ENCODE peak calls at places on chromosomes 16 and 17, in four cellular contexts. O is left lung; J is A549; E is activated CD4-positive, CD25-positive, alpha-beta regulatory T cell. S is an unnamed sample.

GRCh38 chr16:31242197-31242596 is 17.6 kb upstream of the ITGAM start:
- DNase-seq in J (no peak), E (no peak), O (no peak), S (no peak)

GRCh38 chr16:72877374-72878028 is 170.4 kb downstream of the ZFHX3 start:
- DNase-seq in E (no peak), J (peak), O (no peak), S (no peak)

GRCh38 chr17:31678431-31678830 is 180.6 kb downstream of the COPRS start:
- DNase-seq in J (no peak), E (no peak), O (no peak), S (no peak)

GRCh38 chr17:48577330-48577945 is 712 bp downstream of the HOXB4 start:
- DNase-seq in J (no peak), O (no peak), E (no peak), S (no peak)

GRCh38 chr16:72467157-72467759 is 295.3 kb upstream of the PMFBP1 start:
- DNase-seq in J (peak), E (no peak), O (no peak), S (no peak)

GRCh38 chr16:15427648-15428239 is 6.6 kb upstream of the BMERB1 start:
- DNase-seq in E (peak), O (no peak), J (peak), S (no peak)

GRCh38 chr17:60248618-60249516 is 99.1 kb downstream of the CA4 start:
- DNase-seq in J (no peak), O (no peak), E (no peak), S (no peak)

GRCh38 chr17:37605813-37606505 is 3.3 kb downstream of the SYNRG start:
- DNase-seq in J (no peak), E (no peak), O (no peak), S (no peak)

GRCh38 chr17:56939869-56940484 is 20.9 kb downstream of the COIL start:
- DNase-seq in O (no peak), E (no peak), J (peak), S (no peak)

GRCh38 chr16:70407811-70408274 is 31.1 kb downstream of the ST3GAL2 start:
- DNase-seq in O (no peak), E (no peak), J (no peak), S (no peak)

GRCh38 chr17:74566132-74566753 is 1.1 kb downstream of the CD300H start:
- DNase-seq in E (no peak), J (peak), O (no peak), S (peak)

GRCh38 chr16:2475413-2476344 is 752 bp downstream of the TBC1D24 start:
- DNase-seq in J (no peak), E (no peak), O (no peak), S (no peak)

GRCh38 chr16:74776926-74777325 is 2.3 kb upstream of the FA2H start:
- DNase-seq in J (no peak), E (no peak), O (no peak), S (no peak)

GRCh38 chr16:56797861-56798260 is 67.1 kb upstream of the SLC12A3 start:
- DNase-seq in O (no peak), J (no peak), E (no peak), S (no peak)

GRCh38 chr16:75198135-75198600 is 8.8 kb downstream of the CTRB2 start:
- DNase-seq in E (no peak), J (no peak), O (peak), S (no peak)

GRCh38 chr17:72287586-72287985 is 166.8 kb downstream of the SOX9 start:
- DNase-seq in J (no peak), O (no peak), E (no peak), S (no peak)

GRCh38 chr17:37231882-37232281 is 143.9 kb upstream of the C17orf78 start:
- DNase-seq in O (no peak), E (no peak), J (no peak), S (no peak)

GRCh38 chr17:29788045-29788444 is 142.0 kb downstream of the SSH2 start:
- DNase-seq in E (no peak), O (no peak), J (no peak), S (no peak)

GRCh38 chr17:48611681-48612455 is 1.1 kb upstream of the HOXB7 start:
- DNase-seq in O (no peak), E (no peak), J (peak), S (no peak)

GRCh38 chr16:5642470-5642869 is 544.9 kb upstream of the EEF2KMT start:
- DNase-seq in E (no peak), J (no peak), O (no peak), S (no peak)

GRCh38 chr16:88633684-88634140 is 4.7 kb upstream of the IL17C start:
- DNase-seq in E (no peak), O (no peak), J (peak), S (no peak)

GRCh38 chr17:40564195-40564882 is 933 bp downstream of the CCR7 start:
- DNase-seq in O (no peak), J (no peak), E (no peak), S (no peak)

GRCh38 chr17:77801545-77802332 is 156.8 kb upstream of the TNRC6C start:
- DNase-seq in E (no peak), J (no peak), O (no peak), S (no peak)

S was measured in memory B cell.